ENCODE peak calls at places on chromosomes 5 and 9, in four cellular contexts. One of them, this sample, is unnamed.
A peak's percentile ranks its signal among the peaks of the same experiment; 100 is the strongest.

GRCh38 chr5:167030500-167031120 is 1260.8 kb upstream of the WWC1 start:
- DNase-seq in HEK293T: peak; percentile 28
- DNase-seq in K562: no peak
- DNase-seq in HepG2: no peak
- DNase-seq in this sample: peak; percentile 82

GRCh38 chr9:10268500-10269485 is 344.0 kb downstream of the PTPRD start:
- DNase-seq in HEK293T: peak; percentile 25
- DNase-seq in K562: no peak
- DNase-seq in HepG2: peak; percentile 5
- DNase-seq in this sample: peak; percentile 64

GRCh38 chr5:173281910-173282309 is 46.3 kb downstream of the STC2 start:
- DNase-seq in HEK293T: peak; percentile 76
- DNase-seq in K562: no peak
- DNase-seq in HepG2: no peak
- DNase-seq in this sample: peak; percentile 50

GRCh38 chr5:95572016-95572415 is 17.1 kb downstream of the ARSK start:
- DNase-seq in HEK293T: no peak
- DNase-seq in K562: no peak
- DNase-seq in HepG2: no peak
- DNase-seq in this sample: no peak

GRCh38 chr5:179163236-179164155 is 103.3 kb downstream of the ZNF354C start:
- DNase-seq in HEK293T: no peak
- DNase-seq in K562: no peak
- DNase-seq in HepG2: no peak
- DNase-seq in this sample: peak; percentile 5

GRCh38 chr5:160919610-160920009 is 67.6 kb upstream of the ATP10B start:
- DNase-seq in HEK293T: no peak
- DNase-seq in K562: no peak
- DNase-seq in HepG2: no peak
- DNase-seq in this sample: no peak

GRCh38 chr5:32538031-32538547 is 47.3 kb upstream of the SUB1 start:
- DNase-seq in HEK293T: no peak
- DNase-seq in K562: peak; percentile 4
- DNase-seq in HepG2: no peak
- DNase-seq in this sample: no peak

GRCh38 chr5:106827061-106827460 is 843.7 kb downstream of the EFNA5 start:
- DNase-seq in HEK293T: no peak
- DNase-seq in K562: no peak
- DNase-seq in HepG2: no peak
- DNase-seq in this sample: no peak

GRCh38 chr5:180436936-180437335 is 57.2 kb upstream of the CNOT6 start:
- DNase-seq in HEK293T: no peak
- DNase-seq in K562: no peak
- DNase-seq in HepG2: no peak
- DNase-seq in this sample: no peak

GRCh38 chr5:158163836-158164572 is 305.1 kb upstream of the CLINT1 start:
- DNase-seq in HEK293T: no peak
- DNase-seq in K562: no peak
- DNase-seq in HepG2: no peak
- DNase-seq in this sample: no peak

GRCh38 chr9:73444821-73445220 is 293.2 kb downstream of the ANXA1 start:
- DNase-seq in HEK293T: no peak
- DNase-seq in K562: no peak
- DNase-seq in HepG2: no peak
- DNase-seq in this sample: no peak

GRCh38 chr5:23169660-23170416 is 316.7 kb upstream of the CDH12 start:
- DNase-seq in HEK293T: no peak
- DNase-seq in K562: no peak
- DNase-seq in HepG2: no peak
- DNase-seq in this sample: no peak

GRCh38 chr5:137921931-137922330 is 32.7 kb downstream of the PKD2L2 start:
- DNase-seq in HEK293T: no peak
- DNase-seq in K562: no peak
- DNase-seq in HepG2: no peak
- DNase-seq in this sample: no peak

GRCh38 chr9:7212101-7212500 is 454.3 kb downstream of the KDM4C start:
- DNase-seq in HEK293T: no peak
- DNase-seq in K562: no peak
- DNase-seq in HepG2: no peak
- DNase-seq in this sample: no peak

GRCh38 chr5:126963822-126964375 is 66.5 kb downstream of the MARCHF3 start:
- DNase-seq in HEK293T: no peak
- DNase-seq in K562: no peak
- DNase-seq in HepG2: no peak
- DNase-seq in this sample: no peak

GRCh38 chr5:134577022-134577795 is 51.7 kb downstream of the JADE2 start:
- DNase-seq in HEK293T: no peak
- DNase-seq in K562: no peak
- DNase-seq in HepG2: no peak
- DNase-seq in this sample: no peak

GRCh38 chr5:4022991-4023390 is 427.4 kb downstream of the IRX1 start:
- DNase-seq in HEK293T: no peak
- DNase-seq in K562: no peak
- DNase-seq in HepG2: no peak
- DNase-seq in this sample: no peak

GRCh38 chr5:77239126-77239741 is 28.8 kb downstream of the PDE8B start:
- DNase-seq in HEK293T: no peak
- DNase-seq in K562: no peak
- DNase-seq in HepG2: peak; percentile 12
- DNase-seq in this sample: no peak

GRCh38 chr9:112939418-112939817 is 48.7 kb upstream of the SLC46A2 start:
- DNase-seq in HEK293T: no peak
- DNase-seq in K562: no peak
- DNase-seq in HepG2: no peak
- DNase-seq in this sample: no peak

GRCh38 chr5:173573126-173573960 is 43.1 kb downstream of the BOD1 start:
- DNase-seq in HEK293T: peak; percentile 93
- DNase-seq in K562: peak; percentile 80
- DNase-seq in HepG2: peak; percentile 28
- DNase-seq in this sample: peak; percentile 87

GRCh38 chr5:180825768-180826525 is 23.3 kb upstream of the MGAT1 start:
- DNase-seq in HEK293T: no peak
- DNase-seq in K562: no peak
- DNase-seq in HepG2: peak; percentile 86
- DNase-seq in this sample: no peak

GRCh38 chr9:17719053-17719452 is 140.2 kb downstream of the SH3GL2 start:
- DNase-seq in HEK293T: no peak
- DNase-seq in K562: no peak
- DNase-seq in HepG2: no peak
- DNase-seq in this sample: no peak

GRCh38 chr5:1706021-1706420 is 93.6 kb downstream of the MRPL36 start:
- DNase-seq in HEK293T: no peak
- DNase-seq in K562: no peak
- DNase-seq in HepG2: no peak
- DNase-seq in this sample: no peak

GRCh38 chr5:71872465-71872864 is 153.4 kb downstream of the CARTPT start:
- DNase-seq in HEK293T: no peak
- DNase-seq in K562: no peak
- DNase-seq in HepG2: no peak
- DNase-seq in this sample: no peak

GRCh38 chr5:14821721-14822120 is 49.9 kb downstream of the ANKH start:
- DNase-seq in HEK293T: no peak
- DNase-seq in K562: no peak
- DNase-seq in HepG2: no peak
- DNase-seq in this sample: no peak

GRCh38 chr5:157186309-157187045 is 5.8 kb downstream of the ITK start:
- DNase-seq in HEK293T: no peak
- DNase-seq in K562: no peak
- DNase-seq in HepG2: no peak
- DNase-seq in this sample: no peak

GRCh38 chr9:34059231-34059720 is 10.6 kb upstream of the UBAP2 start:
- DNase-seq in HEK293T: no peak
- DNase-seq in K562: no peak
- DNase-seq in HepG2: no peak
- DNase-seq in this sample: no peak

GRCh38 chr5:109533847-109534272 is 124.1 kb upstream of the PJA2 start:
- DNase-seq in HEK293T: no peak
- DNase-seq in K562: no peak
- DNase-seq in HepG2: no peak
- DNase-seq in this sample: no peak

GRCh38 chr9:91799113-91799735 is 150.8 kb downstream of the ROR2 start:
- DNase-seq in HEK293T: no peak
- DNase-seq in K562: no peak
- DNase-seq in HepG2: no peak
- DNase-seq in this sample: no peak

GRCh38 chr5:31880460-31880859 is 241.5 kb downstream of the PDZD2 start:
- DNase-seq in HEK293T: no peak
- DNase-seq in K562: no peak
- DNase-seq in HepG2: no peak
- DNase-seq in this sample: no peak

GRCh38 chr9:16540996-16541668 is 329.3 kb downstream of the BNC2 start:
- DNase-seq in HEK293T: no peak
- DNase-seq in K562: no peak
- DNase-seq in HepG2: no peak
- DNase-seq in this sample: no peak

GRCh38 chr5:79225441-79225840 is 10.5 kb upstream of the JMY start:
- DNase-seq in HEK293T: no peak
- DNase-seq in K562: no peak
- DNase-seq in HepG2: no peak
- DNase-seq in this sample: no peak

GRCh38 chr5:79224275-79224984 is 11.5 kb upstream of the JMY start:
- DNase-seq in HEK293T: no peak
- DNase-seq in K562: no peak
- DNase-seq in HepG2: no peak
- DNase-seq in this sample: no peak

GRCh38 chr5:79225026-79225425 is 10.9 kb upstream of the JMY start:
- DNase-seq in HEK293T: no peak
- DNase-seq in K562: no peak
- DNase-seq in HepG2: no peak
- DNase-seq in this sample: no peak

GRCh38 chr5:79227484-79227995 is 8.4 kb upstream of the JMY start:
- DNase-seq in HEK293T: no peak
- DNase-seq in K562: no peak
- DNase-seq in HepG2: no peak
- DNase-seq in this sample: no peak

DNA sequence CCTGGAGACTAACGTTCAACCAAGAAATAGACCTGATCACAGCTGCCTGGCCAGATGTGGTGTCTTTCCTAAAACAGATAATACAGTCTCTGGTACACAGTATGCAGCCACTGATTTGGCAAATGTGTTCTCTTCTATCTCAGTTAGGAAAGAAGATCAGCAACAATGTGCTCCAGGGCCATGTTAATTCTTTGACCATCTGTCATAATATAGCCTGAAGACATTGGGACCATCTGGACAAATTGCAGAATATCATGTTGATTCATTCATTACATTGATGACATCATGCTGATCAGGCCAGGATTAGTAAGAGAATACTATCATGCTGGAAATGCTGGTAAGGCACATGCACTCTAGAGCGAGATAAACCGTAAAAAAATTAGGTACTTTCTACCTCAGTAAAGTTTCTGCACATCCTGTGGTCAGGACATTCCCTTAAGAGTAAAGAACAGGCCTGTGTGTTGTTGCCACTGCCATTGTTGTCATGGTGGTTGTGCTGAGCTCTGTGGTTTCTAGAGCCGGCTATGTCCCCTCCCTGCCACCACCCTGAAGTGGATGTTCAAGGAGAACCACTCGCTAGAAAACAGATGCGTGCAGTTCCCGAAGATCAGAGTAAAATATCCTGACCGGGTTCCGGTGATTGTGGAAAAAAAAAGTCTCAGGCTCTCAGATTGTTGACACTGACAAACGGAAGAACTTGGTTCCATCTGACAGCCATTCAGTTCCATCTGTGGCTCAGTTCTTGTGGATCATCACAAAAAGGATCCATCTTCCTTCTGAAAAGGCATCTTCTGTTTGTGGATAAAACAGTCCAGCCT is 6.4 kb upstream of the JMY start:
- DNase-seq in HEK293T: no peak
- DNase-seq in K562: no peak
- DNase-seq in HepG2: no peak
- DNase-seq in this sample: no peak
- TF ChIP-seq ELF4 in HEK293T: no peak
- TF ChIP-seq ELF4 in K562: no peak
- TF ChIP-seq ELF4 in HepG2: no peak
- TF ChIP-seq ELF4 in this sample: no peak

GRCh38 chr9:98411981-98412561 is 156.6 kb upstream of the TBC1D2 start:
- DNase-seq in HEK293T: no peak
- DNase-seq in K562: no peak
- DNase-seq in HepG2: no peak
- DNase-seq in this sample: no peak
- TF ChIP-seq ELF4 in HEK293T: no peak
- TF ChIP-seq ELF4 in K562: no peak
- TF ChIP-seq ELF4 in HepG2: no peak
- TF ChIP-seq ELF4 in this sample: no peak

DNA sequence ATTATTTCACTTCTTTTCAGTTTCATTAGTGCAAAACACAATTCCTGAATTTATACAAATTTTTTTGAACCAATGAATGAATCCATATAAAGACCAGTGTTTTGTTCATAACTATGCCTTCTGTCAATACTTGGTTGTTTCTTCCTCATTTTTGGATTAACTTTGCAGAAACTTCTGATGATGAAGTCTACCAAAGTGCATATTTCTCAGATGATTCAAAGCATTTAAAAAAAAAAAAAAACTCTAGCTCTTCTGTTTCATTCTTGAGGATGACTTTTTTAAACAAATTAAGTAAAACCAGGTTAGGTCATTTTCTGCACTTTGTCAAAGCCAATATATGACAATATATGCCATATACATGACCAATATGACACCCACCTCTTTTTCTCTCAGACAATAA is 92.6 kb downstream of the CHSY3 start:
- DNase-seq in HEK293T: no peak
- DNase-seq in K562: no peak
- DNase-seq in HepG2: no peak
- DNase-seq in this sample: no peak
- TF ChIP-seq ELF4 in HEK293T: no peak
- TF ChIP-seq ELF4 in K562: no peak
- TF ChIP-seq ELF4 in HepG2: no peak
- TF ChIP-seq ELF4 in this sample: no peak

DNA sequence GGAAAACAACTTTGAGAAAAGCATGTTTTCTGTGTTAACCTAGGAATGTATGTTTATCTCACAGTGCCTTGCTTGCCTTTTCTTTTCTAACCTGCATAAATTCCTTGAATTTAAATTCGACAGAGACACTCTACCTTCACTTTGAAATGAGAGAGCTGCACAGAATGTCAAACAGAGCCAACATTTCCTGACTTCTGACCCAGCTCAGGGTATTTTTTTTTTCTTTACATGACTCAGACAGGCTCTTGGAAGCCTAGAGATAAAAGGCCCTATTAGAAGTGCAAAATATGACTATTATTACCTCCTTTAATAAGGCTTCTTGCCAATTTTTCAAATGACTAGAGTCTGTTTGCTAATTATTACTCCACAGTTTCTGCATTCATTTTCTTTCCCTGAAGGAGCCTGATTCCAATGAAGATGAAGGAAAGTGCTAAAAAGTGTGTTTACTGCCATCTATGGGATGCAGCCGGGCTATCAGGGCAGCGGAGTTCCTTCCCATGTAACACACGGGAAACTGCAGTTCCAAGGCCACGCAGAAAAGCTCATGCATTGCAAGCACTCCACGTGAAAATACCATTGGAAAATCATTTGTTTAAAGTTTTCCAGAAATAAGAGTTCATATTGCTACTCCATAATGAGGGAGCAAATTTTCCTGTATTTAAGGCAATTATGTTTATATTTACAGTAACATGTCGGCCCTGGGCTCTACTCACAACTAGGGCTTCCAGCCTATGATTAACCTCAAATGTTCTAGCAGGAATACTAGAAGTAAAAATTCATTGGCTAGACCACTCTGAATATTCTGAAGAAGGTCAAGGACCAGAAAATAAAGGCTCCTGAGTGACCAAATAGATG is 485.6 kb downstream of the ZSWIM6 start:
- DNase-seq in HEK293T: peak; percentile 50
- DNase-seq in K562: no peak
- DNase-seq in HepG2: peak; percentile 5
- DNase-seq in this sample: peak; percentile 32
- TF ChIP-seq ELF4 in HEK293T: no peak
- TF ChIP-seq ELF4 in K562: no peak
- TF ChIP-seq ELF4 in HepG2: no peak
- TF ChIP-seq ELF4 in this sample: no peak